ENCODE peak calls at places on chromosome 20, in five cellular contexts. K is psoas muscle, U is neuronal stem cell, J is SJSA1, M is thoracic aorta. O is an unnamed sample.

GRCh38 chr20:8862092-8862491 is 206.8 kb upstream of the PLCB4 start:
- DNase-seq in K (no peak), U (no peak), J (no peak), M (no peak), O (no peak)

GRCh38 chr20:52242237-52243230 is 51.0 kb upstream of the ZFP64 start:
- DNase-seq in K (no peak), U (no peak), J (no peak), M (no peak), O (peak; percentile 33)

GRCh38 chr20:44615169-44615791 is 32.9 kb downstream of the PKIG start:
- DNase-seq in K (no peak), U (no peak), J (no peak), M (no peak), O (no peak)

GRCh38 chr20:5171074-5171789 is 44.4 kb downstream of the CDS2 start:
- DNase-seq in K (no peak), U (peak; percentile 36), J (no peak), M (no peak), O (peak; percentile 88)

GRCh38 chr20:48638546-48638945 is 189.3 kb downstream of the PREX1 start:
- DNase-seq in K (no peak), U (no peak), J (peak; percentile 77), M (no peak), O (no peak)

GRCh38 chr20:31602779-31603441 is 2.2 kb upstream of the ID1 start:
- DNase-seq in K (no peak), U (no peak), J (peak; percentile 86), M (no peak), O (no peak)

GRCh38 chr20:13205848-13206434 is 15.1 kb upstream of the ISM1 start:
- DNase-seq in K (no peak), U (no peak), J (no peak), M (no peak), O (no peak)

GRCh38 chr20:46130534-46130933 is 12.4 kb downstream of the CD40 start:
- DNase-seq in K (no peak), U (no peak), J (no peak), M (no peak), O (no peak)

GRCh38 chr20:53594068-53595017 is 704 bp upstream of the ZNF217 start:
- DNase-seq in K (peak; percentile 98), U (peak; percentile 94), J (peak; percentile 96), M (peak; percentile 85), O (peak; percentile 97)

GRCh38 chr20:59821788-59822187 is 111.6 kb downstream of the SYCP2 start:
- DNase-seq in K (no peak), U (no peak), J (peak; percentile 28), M (no peak), O (no peak)

GRCh38 chr20:59821201-59821600 is 112.2 kb downstream of the SYCP2 start:
- DNase-seq in K (no peak), U (no peak), J (peak; percentile 17), M (no peak), O (no peak)

GRCh38 chr20:59823030-59823423 is 110.4 kb downstream of the SYCP2 start:
- DNase-seq in K (no peak), U (no peak), J (no peak), M (no peak), O (no peak)

GRCh38 chr20:59823456-59823855 is 110.0 kb downstream of the SYCP2 start:
- DNase-seq in K (no peak), U (no peak), J (no peak), M (no peak), O (no peak)

DNA sequence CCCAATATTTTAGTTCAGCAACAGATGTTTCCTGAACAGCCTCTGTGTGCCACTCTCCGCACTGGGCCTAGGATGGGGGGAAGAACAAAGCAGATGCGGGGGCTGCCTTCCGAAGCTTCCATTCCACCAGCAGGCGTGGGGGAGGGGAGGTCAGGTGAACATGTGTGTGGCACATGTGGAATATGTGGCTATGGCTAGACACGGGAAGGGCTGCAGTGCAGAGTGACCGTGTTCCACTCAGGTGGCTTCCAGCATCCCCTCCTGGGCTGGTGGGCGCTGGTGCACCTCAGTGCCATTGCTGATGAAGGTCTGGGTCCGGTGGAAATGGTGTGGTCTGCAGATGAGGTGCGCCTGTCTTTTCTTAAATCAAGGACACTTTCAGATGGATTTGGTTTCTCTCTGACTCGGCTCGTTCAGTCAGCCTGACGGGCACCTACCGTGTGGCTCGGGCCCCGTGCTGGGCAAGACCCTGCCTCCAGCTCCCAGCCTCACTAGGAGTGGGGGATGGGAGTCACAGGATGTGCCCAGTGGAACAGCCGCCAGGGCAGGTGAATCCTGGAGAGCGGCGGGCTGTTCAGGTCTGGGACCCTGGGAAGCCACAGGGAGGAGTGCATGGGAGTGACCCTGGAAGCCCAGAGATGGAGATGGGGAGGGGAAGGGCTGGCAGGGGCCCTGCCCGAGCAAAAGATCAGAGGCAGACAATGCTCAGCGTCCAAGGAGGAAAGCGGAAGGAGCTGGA is 111.0 kb downstream of the SYCP2 start:
- DNase-seq in K (no peak), U (no peak), J (peak; percentile 40), M (no peak), O (no peak)
- H3K9me3 ChIP-seq in K (no peaks in the 10 kb centered on the region), U (no peaks in the 10 kb centered on the region), J (no peaks in the 10 kb centered on the region), M (no peaks in the 10 kb centered on the region), O (no peaks in the 10 kb centered on the region)

GRCh38 chr20:35870541-35871307 is 83.6 kb downstream of the SCAND1 start:
- DNase-seq in K (no peak), U (no peak), J (no peak), M (no peak), O (no peak)
- H3K4me3 ChIP-seq in K (peak overlapping the region; percentile 14), U (no peak overlapping the region), J (peak overlapping the region; percentile 21), M (peak overlapping the region; percentile 7), O (no peak overlapping the region)

DNA sequence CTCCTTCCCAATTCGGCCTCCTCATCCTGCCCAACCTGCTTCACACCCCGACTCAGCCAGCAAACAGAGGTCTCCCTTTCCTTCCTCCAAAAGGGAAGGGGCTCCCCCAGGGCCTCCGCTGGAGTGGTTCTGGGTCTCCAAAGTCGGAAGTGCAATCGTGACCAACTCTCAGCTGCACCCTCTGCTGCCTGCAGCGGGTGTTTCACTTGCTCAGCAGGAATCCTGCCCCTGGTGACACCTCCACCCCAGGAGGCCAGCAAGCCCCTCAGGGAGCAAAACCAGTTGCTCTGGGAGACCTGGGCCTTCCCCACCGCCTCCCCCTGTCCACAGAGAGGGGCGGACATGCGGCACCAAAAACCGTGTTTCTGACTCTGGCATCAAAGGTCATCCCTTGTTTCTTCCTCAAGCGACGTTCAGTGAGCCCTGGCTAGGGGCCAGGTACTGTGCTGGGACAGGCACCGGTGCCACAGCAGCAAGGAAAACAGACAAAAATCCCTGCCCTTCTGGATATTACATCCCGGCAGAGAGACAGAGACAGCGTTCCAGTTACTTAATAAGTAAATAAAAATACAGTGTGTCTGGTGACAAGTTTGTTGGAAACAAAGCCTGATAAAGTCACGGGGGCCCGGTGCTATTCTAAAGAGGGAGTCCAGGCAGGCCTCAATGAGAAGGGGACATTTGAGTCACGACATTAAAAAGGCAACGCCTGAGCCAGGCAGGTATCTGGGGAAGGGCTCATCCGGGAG is 219.0 kb downstream of the BMP7 start:
- DNase-seq in K (no peak), U (no peak), J (no peak), M (no peak), O (no peak)
- H3K4me1 ChIP-seq in K (no peaks in the 10 kb centered on the region), U (no peaks in the 10 kb centered on the region), J (peaks cover 40% of the 10 kb centered on the region), M (no peaks in the 10 kb centered on the region), O (no peaks in the 10 kb centered on the region)

DNA sequence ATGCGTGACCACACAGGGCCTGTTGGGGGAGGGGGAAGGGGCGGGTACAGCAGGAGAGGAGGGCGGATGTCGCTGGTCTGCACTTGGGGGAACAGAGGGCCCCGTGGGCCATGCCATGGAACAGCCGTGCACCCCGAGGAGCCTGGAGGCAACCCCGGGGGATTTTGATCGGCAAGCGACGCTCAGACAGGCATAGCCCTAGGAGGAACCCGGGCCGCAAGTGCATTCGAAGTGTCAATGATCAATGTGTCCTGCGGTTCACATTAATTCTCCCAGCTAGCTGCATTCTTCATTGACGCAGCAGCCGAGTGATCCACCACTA is 772.8 kb upstream of the DEFB115 start:
- DNase-seq in K (no peak), U (no peak), J (no peak), M (no peak), O (no peak)
- H3K9me3 ChIP-seq in K (no peaks in the 10 kb centered on the region), U (peaks cover 5% of the 10 kb centered on the region), J (no peaks in the 10 kb centered on the region), M (peaks cover 7% of the 10 kb centered on the region), O (no peaks in the 10 kb centered on the region)

O was measured in cardiac muscle cell.